ENCODE peak calls at places on chromosomes 12 and 14, in nine cellular contexts. A is pancreas; M is OCI-LY7; F is RWPE2; P is WTC11; K is mesothelial cell of epicardium; J is glutamatergic neuron; Q is CD8-positive, alpha-beta T cell; Y is HCT116. T is an unnamed sample.

GRCh38 chr12:120529641-120530314 is 820 bp upstream of the COQ5 start:
- DNase-seq in P (no peak), M (peak; percentile 21), F (no peak), K (no peak), J (no peak), A (no peak), Q (no peak), Y (peak; percentile 41), T (peak; percentile 61)

GRCh38 chr12:91382081-91382543 is 199.5 kb upstream of the DCN start:
- DNase-seq in A (peak; percentile 75), F (no peak), M (peak; percentile 77), P (peak; percentile 91), K (peak; percentile 76), J (peak; percentile 90), Q (peak; percentile 90), Y (peak; percentile 66), T (peak; percentile 84)

GRCh38 chr12:54217309-54217661 is 28.5 kb upstream of the SMUG1 start:
- DNase-seq in P (no peak), A (no peak), Y (no peak), Q (no peak), K (no peak), J (no peak), M (no peak), F (no peak), T (no peak)

GRCh38 chr12:75315518-75315917 is 14.6 kb downstream of the CAPS2 start:
- DNase-seq in F (no peak), Y (no peak), A (no peak), J (no peak), K (no peak), Q (no peak), M (no peak), P (no peak), T (no peak)

GRCh38 chr14:39015360-39015961 is 87.6 kb downstream of the SEC23A start:
- DNase-seq in K (no peak), A (no peak), J (no peak), F (no peak), Y (peak; percentile 28), Q (no peak), M (peak; percentile 54), P (peak; percentile 17), T (peak; percentile 66)

GRCh38 chr14:31613188-31613587 is 52.0 kb downstream of the NUBPL start:
- DNase-seq in Q (no peak), K (no peak), M (no peak), Y (no peak), A (no peak), F (no peak), P (no peak), J (no peak), T (no peak)

GRCh38 chr12:130254476-130255276 is 83.0 kb upstream of the PIWIL1 start:
- DNase-seq in M (no peak), J (no peak), Q (no peak), P (no peak), A (peak; percentile 59), Y (no peak), K (no peak), F (no peak), T (no peak)

GRCh38 chr12:6765634-6766581 is at the start of gene PTMS:
- DNase-seq in M (peak; percentile 37), A (peak; percentile 81), J (peak; percentile 89), Y (peak; percentile 83), P (peak; percentile 86), F (peak; percentile 93), Q (no peak), K (peak; percentile 80), T (peak; percentile 96)

GRCh38 chr14:95125156-95125555 is 32.2 kb downstream of the DICER1 start:
- DNase-seq in Q (no peak), K (no peak), Y (no peak), P (no peak), A (no peak), M (no peak), F (no peak), J (no peak), T (no peak)

GRCh38 chr12:7354521-7354920 is 50.6 kb downstream of the ACSM4 start:
- DNase-seq in F (no peak), Y (no peak), M (no peak), K (no peak), Q (no peak), J (no peak), P (no peak), A (no peak), T (peak; percentile 67)

GRCh38 chr12:1793426-1794210 is 26.7 kb upstream of the LRTM2 start:
- DNase-seq in Q (no peak), M (no peak), Y (no peak), P (no peak), J (no peak), F (peak; percentile 67), K (no peak), A (no peak), T (no peak)

GRCh38 chr14:74570696-74571095 is 41.3 kb downstream of the LTBP2 start:
- DNase-seq in F (no peak), M (no peak), K (no peak), Y (no peak), Q (no peak), P (no peak), A (no peak), J (no peak), T (peak; percentile 42)

GRCh38 chr14:100117647-100118376 is 41.6 kb downstream of the DEGS2 start:
- DNase-seq in Y (no peak), F (no peak), P (no peak), K (no peak), A (no peak), Q (no peak), M (peak; percentile 52), J (no peak), T (no peak)

GRCh38 chr14:31336646-31337045 is 83.7 kb downstream of the HEATR5A start:
- DNase-seq in J (no peak), Y (no peak), K (no peak), F (no peak), P (no peak), Q (no peak), M (no peak), A (no peak), T (peak; percentile 88)

GRCh38 chr12:121227294-121227693 is 17.4 kb downstream of the P2RX4 start:
- DNase-seq in Y (no peak), K (no peak), Q (no peak), A (peak; percentile 83), M (peak; percentile 68), P (no peak), J (no peak), F (no peak), T (no peak)

GRCh38 chr12:93145086-93145485 is 216.0 kb upstream of the EEA1 start:
- DNase-seq in F (no peak), J (no peak), A (no peak), P (no peak), K (no peak), Q (no peak), M (no peak), Y (no peak), T (no peak)

GRCh38 chr12:31218203-31219025 is 107.5 kb downstream of the SINHCAF start:
- DNase-seq in Y (no peak), K (no peak), P (peak; percentile 43), F (no peak), M (no peak), J (no peak), Q (no peak), A (no peak), T (no peak)

GRCh38 chr14:90664911-90665695 is 151.1 kb downstream of the TTC7B start:
- DNase-seq in A (no peak), J (no peak), Y (no peak), K (no peak), M (no peak), F (no peak), Q (no peak), P (no peak), T (no peak)

GRCh38 chr14:97218713-97219355 is 421.7 kb downstream of the VRK1 start:
- DNase-seq in P (peak; percentile 68), M (no peak), J (peak; percentile 47), Y (no peak), A (no peak), K (no peak), Q (peak; percentile 38), F (no peak), T (no peak)
- TF ChIP-seq CTCF in P (no peak), M (no peak), J (no peak), Y (no peak), A (no peak), K (no peak), Q (peak; percentile 18), F (no peak), T (no peak)

GRCh38 chr12:98373982-98374381 is 141.4 kb upstream of the TMPO start:
- DNase-seq in P (no peak), M (peak; percentile 25), F (no peak), K (no peak), A (no peak), J (no peak), Q (no peak), Y (no peak), T (peak; percentile 16)
- TF ChIP-seq CTCF in P (no peak), M (peak; percentile 56), F (no peak), K (no peak), A (no peak), J (no peak), Q (no peak), Y (no peak), T (no peak)

DNA sequence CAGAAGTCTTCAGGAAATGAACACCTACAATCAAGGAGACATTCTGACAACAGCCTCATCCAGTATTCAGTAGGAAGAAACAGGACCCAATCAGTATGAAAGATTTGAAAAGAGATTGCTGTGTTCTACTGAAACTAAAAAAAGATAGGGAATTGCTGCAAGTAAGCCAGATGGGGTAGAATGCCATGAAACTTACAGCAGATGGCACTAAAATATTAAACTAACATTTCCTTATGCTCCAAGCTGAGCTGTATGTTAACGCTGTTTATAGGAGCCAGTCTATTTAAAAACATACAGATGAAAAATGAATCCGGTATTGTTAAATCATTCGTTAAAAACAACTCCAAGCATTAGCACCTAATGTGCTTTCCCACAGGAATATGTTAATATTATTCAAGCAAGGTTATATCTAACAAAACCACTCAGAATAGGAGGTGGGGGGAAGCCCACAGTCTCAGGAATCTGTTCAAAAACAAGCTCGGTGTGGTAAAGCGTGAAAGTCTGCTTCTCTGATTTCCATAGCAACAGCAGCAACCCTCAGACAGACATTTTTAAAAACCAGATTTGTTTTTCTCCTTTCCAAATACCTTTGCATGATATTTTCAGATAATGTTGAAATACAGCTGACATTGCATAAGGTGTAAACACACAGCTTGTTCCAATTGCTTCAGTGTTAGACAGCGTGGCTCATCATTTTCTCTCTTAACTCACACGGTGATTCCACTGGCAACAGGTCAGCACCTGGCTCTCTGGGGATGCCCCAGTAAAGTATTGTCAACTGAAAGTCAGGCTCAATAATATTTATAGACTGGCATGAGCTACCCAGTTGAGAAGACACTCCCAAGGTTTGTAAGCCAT is 131.4 kb upstream of the CCDC175 start:
- DNase-seq in J (no peak), P (no peak), M (no peak), Q (no peak), Y (no peak), F (no peak), K (no peak), A (no peak), T (peak; percentile 61)
- TF ChIP-seq CTCF in J (no peak), P (no peak), M (no peak), Q (no peak), Y (no peak), F (peak; percentile 37), K (no peak), A (no peak), T (peak; percentile 22)

DNA sequence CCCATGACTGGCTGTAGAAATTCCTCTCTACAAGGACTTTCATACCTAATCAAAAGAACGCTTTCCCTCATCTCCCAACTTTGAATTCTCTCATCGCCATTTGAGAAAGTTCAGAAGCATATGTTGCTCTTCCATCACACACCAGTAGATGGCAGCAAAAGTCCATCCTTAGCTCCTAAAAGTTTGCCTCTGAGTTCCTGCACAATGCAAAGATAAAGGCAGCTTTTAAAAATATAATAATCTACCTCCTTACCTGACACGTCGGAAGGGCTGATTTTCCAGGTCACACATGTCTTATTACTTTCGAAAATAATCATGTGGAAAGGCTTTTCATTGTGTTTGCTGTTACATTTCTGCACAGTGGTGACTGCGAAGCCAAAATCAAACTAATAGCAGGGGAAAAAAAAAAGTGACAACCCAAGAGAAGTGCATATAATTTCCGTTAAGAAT is 456.7 kb upstream of the SEL1L start:
- DNase-seq in A (no peak), M (peak; percentile 57), Q (peak; percentile 18), J (peak; percentile 41), F (no peak), Y (peak; percentile 18), P (peak; percentile 46), K (peak; percentile 18), T (peak; percentile 71)
- TF ChIP-seq CTCF in A (peak; percentile 71), M (peak; percentile 91), Q (peak; percentile 66), J (peak; percentile 93), F (peak; percentile 93), Y (peak; percentile 13), P (peak; percentile 73), K (peak; percentile 89), T (peak; percentile 80)

T was measured in MCF 10A.